ENCODE peak calls at places on chromosomes 11 and 22, in four cellular contexts. V is CD4-positive, alpha-beta memory T cell; E is HEK293T; I is NCI-H1092 treated with DMSO at 0.1 percent for 48 hours. L is an unnamed sample.

GRCh38 chr11:62069961-62070919 is 53.6 kb upstream of the INCENP start:
- DNase-seq in I (no peak), V (no peak), E (no peak), L (no peak)

GRCh38 chr22:43711681-43712080 is 100.4 kb downstream of the EFCAB6 start:
- DNase-seq in V (no peak), I (no peak), E (no peak), L (no peak)

GRCh38 chr22:38401336-38402084 is 53.5 kb downstream of the KCNJ4 start:
- DNase-seq in I (no peak), V (no peak), E (peak), L (no peak)

GRCh38 chr22:43849731-43850130 is 12.6 kb downstream of the SULT4A1 start:
- DNase-seq in I (no peak), E (no peak), V (no peak), L (no peak)

GRCh38 chr22:49199224-49199623 is 628.4 kb downstream of the BRD1 start:
- DNase-seq in I (no peak), E (no peak), V (no peak), L (no peak)

GRCh38 chr11:47607380-47607779 is 13.2 kb upstream of the C1QTNF4 start:
- DNase-seq in I (no peak), E (no peak), V (no peak), L (no peak)

GRCh38 chr22:21791635-21792625 is 56.3 kb upstream of the YPEL1 start:
- DNase-seq in V (no peak), I (no peak), E (no peak), L (no peak)

GRCh38 chr11:62433553-62434301 is 14.9 kb downstream of the SCGB1A1 start:
- DNase-seq in V (no peak), E (no peak), I (no peak), L (no peak)

GRCh38 chr11:119024430-119025098 is 6.0 kb downstream of the TRAPPC4 start:
- DNase-seq in I (no peak), E (no peak), V (no peak), L (no peak)

GRCh38 chr11:126484266-126484665 is 128.8 kb downstream of the ST3GAL4 start:
- DNase-seq in V (no peak), I (no peak), E (no peak), L (no peak)

GRCh38 chr22:19755722-19756287 is 4.8 kb upstream of the TBX1 start:
- DNase-seq in I (no peak), E (no peak), V (no peak), L (no peak)

L was measured in central memory CD4-positive, alpha-beta T cell.